ENCODE peak calls at places on chromosomes 7 and 10, in four cellular contexts. T is K562, A is H1, E is SK-N-SH. C is an unnamed sample.

GRCh38 chr7:5322621-5323410 is 40.1 kb downstream of the SLC29A4 start:
- DNase-seq in T (no peak), A (no peak), E (peak), C (no peak)

GRCh38 chr10:123571978-123572377 is 94.2 kb upstream of the GPR26 start:
- DNase-seq in T (no peak), E (no peak), A (no peak), C (no peak)

GRCh38 chr10:132961864-132962622 is 19.7 kb upstream of the CFAP46 start:
- DNase-seq in E (peak), A (peak), T (peak), C (peak)

GRCh38 chr7:74480861-74481417 is 27.2 kb downstream of the GTF2IRD1 start:
- DNase-seq in E (no peak), A (no peak), T (no peak), C (no peak)

GRCh38 chr10:13706175-13706574 is 119.4 kb downstream of the PRPF18 start:
- DNase-seq in A (no peak), E (no peak), T (no peak), C (no peak)

GRCh38 chr7:155395176-155395797 is 62.6 kb upstream of the EN2 start:
- DNase-seq in A (no peak), T (no peak), E (peak), C (no peak)

GRCh38 chr10:88707429-88708110 is 1.5 kb downstream of the LIPK start:
- DNase-seq in T (no peak), E (no peak), A (no peak), C (no peak)

GRCh38 chr10:55370021-55370420 is 569.0 kb upstream of the PCDH15 start:
- DNase-seq in T (no peak), A (no peak), E (peak), C (no peak)

GRCh38 chr10:32054087-32054486 is 2.1 kb downstream of the KIF5B start:
- DNase-seq in E (no peak), T (peak), A (no peak), C (no peak)

GRCh38 chr7:22418251-22419046 is 61.5 kb upstream of the RAPGEF5 start:
- DNase-seq in A (no peak), T (no peak), E (no peak), C (no peak)

GRCh38 chr10:99528256-99528866 is 4.4 kb upstream of the NKX2-3 start:
- DNase-seq in A (no peak), T (no peak), E (no peak), C (no peak)

GRCh38 chr10:99530108-99531025 is 2.4 kb upstream of the NKX2-3 start:
- DNase-seq in T (no peak), E (peak), A (no peak), C (no peak)

GRCh38 chr10:99531026-99531695 is 1.6 kb upstream of the NKX2-3 start:
- DNase-seq in T (no peak), A (no peak), E (peak), C (peak)

GRCh38 chr10:99528867-99529285 is 3.9 kb upstream of the NKX2-3 start:
- DNase-seq in A (no peak), T (no peak), E (no peak), C (no peak)

DNA sequence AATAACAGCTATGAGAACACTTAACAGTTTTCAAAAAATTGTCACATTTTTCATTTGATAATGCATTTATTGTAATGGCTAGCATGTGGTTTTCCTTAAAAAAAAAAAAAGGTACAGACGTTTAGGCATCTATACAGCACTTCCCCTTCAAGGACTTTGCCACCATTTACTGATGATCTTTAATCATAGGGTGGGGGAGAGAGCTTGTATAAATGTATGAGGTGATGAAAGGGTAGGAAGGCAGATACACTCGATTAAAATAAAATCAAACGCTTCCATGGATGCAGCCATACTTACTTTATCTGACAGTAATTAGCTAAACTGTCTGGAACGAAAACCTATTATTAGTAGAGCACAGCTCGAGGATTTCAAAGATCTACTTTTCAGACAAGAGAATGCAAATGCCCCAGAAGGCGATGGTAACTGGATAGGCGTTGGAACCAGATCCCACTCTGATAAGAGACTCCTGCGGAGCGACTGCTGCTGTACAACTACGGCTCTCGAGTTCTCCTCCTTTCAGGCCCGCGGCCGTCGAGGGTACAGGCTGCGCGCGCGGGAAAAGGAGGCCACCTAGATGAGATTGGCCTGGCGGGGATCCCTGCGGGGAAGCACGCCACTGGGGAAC is 3.1 kb upstream of the NKX2-3 start:
- DNase-seq in A (no peak), E (no peak), T (no peak), C (no peak)
- TF ChIP-seq TEAD4 in A (no peak), E (no peak), T (no peak), C (no peak)

GRCh38 chr10:120600871-120601644 is 144.0 kb downstream of the PLPP4 start:
- DNase-seq in T (peak), E (peak), A (peak), C (peak)
- TF ChIP-seq TEAD4 in T (no peak), E (no peak), A (no peak), C (no peak)

GRCh38 chr10:19918800-19919199 is 102.6 kb downstream of the PLXDC2 start:
- DNase-seq in E (no peak), A (no peak), T (no peak), C (no peak)

GRCh38 chr10:19925064-19925463 is 108.8 kb downstream of the PLXDC2 start:
- DNase-seq in E (no peak), A (no peak), T (no peak), C (no peak)

GRCh38 chr10:19921300-19922140 is 105.3 kb downstream of the PLXDC2 start:
- DNase-seq in A (no peak), T (no peak), E (no peak), C (no peak)

GRCh38 chr10:19920075-19920726 is 104.0 kb downstream of the PLXDC2 start:
- DNase-seq in A (no peak), T (no peak), E (no peak), C (no peak)

DNA sequence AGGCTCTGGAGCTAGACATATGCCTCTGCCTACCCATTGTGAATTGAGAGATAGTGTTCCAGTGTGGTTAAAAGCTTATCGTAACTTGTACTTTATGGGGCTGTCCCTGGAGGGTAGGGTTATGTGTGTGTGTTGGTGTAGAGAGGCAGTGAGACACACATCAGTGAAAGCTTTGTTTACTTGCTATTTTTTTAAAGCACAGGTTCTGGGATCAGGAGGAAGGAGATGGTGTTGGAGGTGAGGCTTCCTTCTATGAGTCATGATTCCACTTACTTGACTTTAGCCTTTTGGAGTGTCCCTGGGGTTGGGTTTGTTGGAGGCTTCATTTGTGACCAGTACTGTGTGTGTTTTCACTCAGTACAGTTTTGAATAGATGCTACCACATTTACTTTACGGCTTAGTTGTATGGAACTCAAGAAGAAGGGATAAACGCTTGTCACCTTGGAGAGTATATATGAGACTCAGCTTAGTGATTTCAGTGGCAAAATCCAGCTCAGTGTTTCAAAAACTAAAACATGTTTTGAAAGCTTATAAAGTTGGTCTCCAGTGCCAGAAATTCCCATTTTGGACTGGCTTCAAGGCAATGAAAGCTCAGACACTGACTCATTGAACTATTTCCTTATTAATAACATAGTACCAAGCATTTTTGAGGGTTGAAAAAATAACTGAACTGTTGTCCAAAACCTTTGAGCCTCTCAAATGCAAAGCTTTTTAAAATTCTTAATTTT is 106.2 kb downstream of the PLXDC2 start:
- DNase-seq in A (no peak), T (no peak), E (no peak), C (no peak)
- TF ChIP-seq TEAD4 in A (no peak), T (no peak), E (peak), C (no peak)

GRCh38 chr7:129636641-129637040 is 25.1 kb downstream of the NRF1 start:
- DNase-seq in E (no peak), A (no peak), T (no peak), C (no peak)

GRCh38 chr7:129644634-129645230 is 33.2 kb downstream of the NRF1 start:
- DNase-seq in A (no peak), E (peak), T (peak), C (no peak)

GRCh38 chr7:129642871-129643515 is 31.5 kb downstream of the NRF1 start:
- DNase-seq in T (no peak), A (no peak), E (no peak), C (no peak)

GRCh38 chr7:129643545-129644170 is 32.1 kb downstream of the NRF1 start:
- DNase-seq in T (no peak), A (no peak), E (no peak), C (no peak)

DNA sequence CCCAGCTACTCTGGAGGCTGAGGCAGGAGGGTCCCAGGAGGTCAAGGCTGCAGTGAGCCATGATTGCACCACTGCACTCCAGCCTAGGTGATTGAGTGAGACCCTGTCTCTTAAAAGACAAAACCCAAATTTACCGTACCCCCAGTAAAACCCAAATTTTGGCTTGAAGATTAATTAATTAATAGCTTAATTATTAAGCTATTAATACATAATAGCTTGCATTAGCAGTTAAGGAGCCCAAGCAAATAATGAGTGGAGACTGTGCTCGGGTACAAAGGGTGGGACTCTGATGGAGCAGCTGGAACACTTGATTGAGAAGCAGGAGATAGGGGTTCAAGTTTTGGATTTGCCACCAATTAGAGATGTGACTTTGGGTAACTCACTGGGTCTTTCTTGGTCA is 28.9 kb downstream of the NRF1 start:
- DNase-seq in A (no peak), T (no peak), E (no peak), C (no peak)
- TF ChIP-seq TEAD4 in A (no peak), T (no peak), E (no peak), C (no peak)

C was measured in WTC11.